ENCODE peak calls at places on chromosomes 2 and 18, in nine cellular contexts. One of them, this sample, is unnamed.

GRCh38 chr2:29664578-29664977 is 256.8 kb downstream of the ALK start:
- DNase-seq in stimulated activated CD8-positive, alpha-beta memory T cell treated with anti-CD3 and anti-CD28 coated beads, Interleukin-7, amount 100 ng/mL, for 1 hour: no peak
- DNase-seq in H54: no peak
- DNase-seq in ascending aorta: no peak
- DNase-seq in activated T-helper 9 cell treated with anti-CD3 and anti-CD28 coated beads, Interleukin-2, amount 50 U/mL, for 16 hours: no peak
- DNase-seq in HCEC 1CT: no peak
- DNase-seq in naive B cell: no peak
- DNase-seq in NCI-H1092: no peak
- DNase-seq in heart left ventricle: no peak
- DNase-seq in this sample: no peak

GRCh38 chr2:69154031-69154430 is 141.1 kb downstream of the ANTXR1 start:
- DNase-seq in stimulated activated CD8-positive, alpha-beta memory T cell treated with anti-CD3 and anti-CD28 coated beads, Interleukin-7, amount 100 ng/mL, for 1 hour: no peak
- DNase-seq in H54: no peak
- DNase-seq in ascending aorta: no peak
- DNase-seq in activated T-helper 9 cell treated with anti-CD3 and anti-CD28 coated beads, Interleukin-2, amount 50 U/mL, for 16 hours: no peak
- DNase-seq in HCEC 1CT: no peak
- DNase-seq in naive B cell: no peak
- DNase-seq in NCI-H1092: no peak
- DNase-seq in heart left ventricle: no peak
- DNase-seq in this sample: no peak

GRCh38 chr18:62198259-62198658 is 11.2 kb downstream of the RELCH start:
- DNase-seq in stimulated activated CD8-positive, alpha-beta memory T cell treated with anti-CD3 and anti-CD28 coated beads, Interleukin-7, amount 100 ng/mL, for 1 hour: no peak
- DNase-seq in H54: no peak
- DNase-seq in ascending aorta: no peak
- DNase-seq in activated T-helper 9 cell treated with anti-CD3 and anti-CD28 coated beads, Interleukin-2, amount 50 U/mL, for 16 hours: no peak
- DNase-seq in HCEC 1CT: no peak
- DNase-seq in naive B cell: no peak
- DNase-seq in NCI-H1092: no peak
- DNase-seq in heart left ventricle: no peak
- DNase-seq in this sample: no peak

GRCh38 chr2:170587937-170588336 is 127.2 kb upstream of the SP5 start:
- DNase-seq in stimulated activated CD8-positive, alpha-beta memory T cell treated with anti-CD3 and anti-CD28 coated beads, Interleukin-7, amount 100 ng/mL, for 1 hour: no peak
- DNase-seq in H54: no peak
- DNase-seq in ascending aorta: no peak
- DNase-seq in activated T-helper 9 cell treated with anti-CD3 and anti-CD28 coated beads, Interleukin-2, amount 50 U/mL, for 16 hours: no peak
- DNase-seq in HCEC 1CT: peak
- DNase-seq in naive B cell: no peak
- DNase-seq in NCI-H1092: no peak
- DNase-seq in heart left ventricle: no peak
- DNase-seq in this sample: no peak

GRCh38 chr2:236054661-236055060 is 113.5 kb downstream of the GBX2 start:
- DNase-seq in stimulated activated CD8-positive, alpha-beta memory T cell treated with anti-CD3 and anti-CD28 coated beads, Interleukin-7, amount 100 ng/mL, for 1 hour: no peak
- DNase-seq in H54: no peak
- DNase-seq in ascending aorta: no peak
- DNase-seq in activated T-helper 9 cell treated with anti-CD3 and anti-CD28 coated beads, Interleukin-2, amount 50 U/mL, for 16 hours: no peak
- DNase-seq in HCEC 1CT: no peak
- DNase-seq in naive B cell: no peak
- DNase-seq in NCI-H1092: no peak
- DNase-seq in heart left ventricle: no peak
- DNase-seq in this sample: no peak

GRCh38 chr2:232633413-232634318 is at the start of gene EFHD1:
- DNase-seq in stimulated activated CD8-positive, alpha-beta memory T cell treated with anti-CD3 and anti-CD28 coated beads, Interleukin-7, amount 100 ng/mL, for 1 hour: peak
- DNase-seq in H54: peak
- DNase-seq in ascending aorta: peak
- DNase-seq in activated T-helper 9 cell treated with anti-CD3 and anti-CD28 coated beads, Interleukin-2, amount 50 U/mL, for 16 hours: peak
- DNase-seq in HCEC 1CT: no peak
- DNase-seq in naive B cell: peak
- DNase-seq in NCI-H1092: no peak
- DNase-seq in heart left ventricle: peak
- DNase-seq in this sample: peak

GRCh38 chr2:65503746-65504145 is 71.3 kb upstream of the SPRED2 start:
- DNase-seq in stimulated activated CD8-positive, alpha-beta memory T cell treated with anti-CD3 and anti-CD28 coated beads, Interleukin-7, amount 100 ng/mL, for 1 hour: no peak
- DNase-seq in H54: no peak
- DNase-seq in ascending aorta: no peak
- DNase-seq in activated T-helper 9 cell treated with anti-CD3 and anti-CD28 coated beads, Interleukin-2, amount 50 U/mL, for 16 hours: no peak
- DNase-seq in HCEC 1CT: no peak
- DNase-seq in naive B cell: no peak
- DNase-seq in NCI-H1092: no peak
- DNase-seq in heart left ventricle: no peak
- DNase-seq in this sample: no peak

GRCh38 chr18:56235061-56235772 is 403.2 kb downstream of the TXNL1 start:
- DNase-seq in stimulated activated CD8-positive, alpha-beta memory T cell treated with anti-CD3 and anti-CD28 coated beads, Interleukin-7, amount 100 ng/mL, for 1 hour: no peak
- DNase-seq in H54: no peak
- DNase-seq in ascending aorta: no peak
- DNase-seq in activated T-helper 9 cell treated with anti-CD3 and anti-CD28 coated beads, Interleukin-2, amount 50 U/mL, for 16 hours: no peak
- DNase-seq in HCEC 1CT: no peak
- DNase-seq in naive B cell: peak
- DNase-seq in NCI-H1092: no peak
- DNase-seq in heart left ventricle: no peak
- DNase-seq in this sample: no peak

GRCh38 chr2:69798909-69799526 is 30.4 kb upstream of the GMCL1 start:
- DNase-seq in stimulated activated CD8-positive, alpha-beta memory T cell treated with anti-CD3 and anti-CD28 coated beads, Interleukin-7, amount 100 ng/mL, for 1 hour: no peak
- DNase-seq in H54: no peak
- DNase-seq in ascending aorta: no peak
- DNase-seq in activated T-helper 9 cell treated with anti-CD3 and anti-CD28 coated beads, Interleukin-2, amount 50 U/mL, for 16 hours: no peak
- DNase-seq in HCEC 1CT: no peak
- DNase-seq in naive B cell: no peak
- DNase-seq in NCI-H1092: no peak
- DNase-seq in heart left ventricle: no peak
- DNase-seq in this sample: no peak

This sample was measured in stimulated activated effector memory CD8-positive, alpha-beta T cell treated with anti-CD3 and anti-CD28 coated beads, Interleukin-12 subunit alpha, Interleukin-12 subunit beta, amount 100 ng/mL, for 72 hours.